ENCODE peak calls at places on chromosomes 7 and 10, in four cellular contexts. One of them, this sample, is unnamed.

GRCh38 chr7:128737867-128738390 is 1.2 kb upstream of the CALU start:
- DNase-seq in IMR-90: peak; percentile 85
- DNase-seq in mesendoderm: peak; percentile 23
- DNase-seq in mesenchymal stem cell: peak; percentile 89
- DNase-seq in this sample: no peak

GRCh38 chr7:41188163-41189130 is 514.4 kb downstream of the INHBA start:
- DNase-seq in IMR-90: peak; percentile 88
- DNase-seq in mesendoderm: peak; percentile 56
- DNase-seq in mesenchymal stem cell: peak; percentile 54
- DNase-seq in this sample: no peak

GRCh38 chr7:16984346-16984745 is 102.6 kb upstream of the AGR3 start:
- DNase-seq in IMR-90: no peak
- DNase-seq in mesendoderm: no peak
- DNase-seq in mesenchymal stem cell: peak; percentile 26
- DNase-seq in this sample: no peak

GRCh38 chr7:44760034-44760580 is 11.5 kb downstream of the ZMIZ2 start:
- DNase-seq in IMR-90: no peak
- DNase-seq in mesendoderm: no peak
- DNase-seq in mesenchymal stem cell: no peak
- DNase-seq in this sample: no peak

GRCh38 chr7:77903597-77903996 is 105.0 kb downstream of the PHTF2 start:
- DNase-seq in IMR-90: peak; percentile 2
- DNase-seq in mesendoderm: peak; percentile 58
- DNase-seq in mesenchymal stem cell: no peak
- DNase-seq in this sample: no peak

GRCh38 chr7:64775289-64775688 is 18.9 kb upstream of the ZNF138 start:
- DNase-seq in IMR-90: peak; percentile 7
- DNase-seq in mesendoderm: no peak
- DNase-seq in mesenchymal stem cell: no peak
- DNase-seq in this sample: no peak

GRCh38 chr7:98771519-98772241 is 98.1 kb downstream of the TMEM130 start:
- DNase-seq in IMR-90: peak; percentile 78
- DNase-seq in mesendoderm: peak; percentile 74
- DNase-seq in mesenchymal stem cell: peak; percentile 65
- DNase-seq in this sample: peak; percentile 21

GRCh38 chr10:11276475-11276990 is 258.9 kb downstream of the CELF2 start:
- DNase-seq in IMR-90: no peak
- DNase-seq in mesendoderm: no peak
- DNase-seq in mesenchymal stem cell: no peak
- DNase-seq in this sample: no peak

GRCh38 chr10:4638116-4638515 is 187.9 kb upstream of the AKR1E2 start:
- DNase-seq in IMR-90: no peak
- DNase-seq in mesendoderm: peak; percentile 78
- DNase-seq in mesenchymal stem cell: no peak
- DNase-seq in this sample: no peak

GRCh38 chr10:75978213-75978612 is 546.8 kb downstream of the LRMDA start:
- DNase-seq in IMR-90: no peak
- DNase-seq in mesendoderm: peak; percentile 70
- DNase-seq in mesenchymal stem cell: no peak
- DNase-seq in this sample: no peak

GRCh38 chr10:17872191-17873091 is 63.3 kb downstream of the MRC1 start:
- DNase-seq in IMR-90: peak; percentile 21
- DNase-seq in mesendoderm: peak; percentile 49
- DNase-seq in mesenchymal stem cell: peak; percentile 12
- DNase-seq in this sample: peak; percentile 8

GRCh38 chr10:133161486-133162051 is 1.6 kb downstream of the KNDC1 start:
- DNase-seq in IMR-90: no peak
- DNase-seq in mesendoderm: peak; percentile 43
- DNase-seq in mesenchymal stem cell: no peak
- DNase-seq in this sample: no peak

GRCh38 chr10:133400624-133401424 is 6.9 kb downstream of the MTG1 start:
- DNase-seq in IMR-90: no peak
- DNase-seq in mesendoderm: no peak
- DNase-seq in mesenchymal stem cell: peak; percentile 25
- DNase-seq in this sample: no peak

GRCh38 chr10:129956902-129957673 is 7.0 kb downstream of the EBF3 start:
- DNase-seq in IMR-90: no peak
- DNase-seq in mesendoderm: peak; percentile 74
- DNase-seq in mesenchymal stem cell: no peak
- DNase-seq in this sample: peak; percentile 26

GRCh38 chr7:116341222-116341907 is 131.0 kb downstream of the TES start:
- DNase-seq in IMR-90: no peak
- DNase-seq in mesendoderm: peak; percentile 37
- DNase-seq in mesenchymal stem cell: no peak
- DNase-seq in this sample: no peak

GRCh38 chr7:78433421-78433820 is 634.8 kb downstream of the PHTF2 start:
- DNase-seq in IMR-90: no peak
- DNase-seq in mesendoderm: no peak
- DNase-seq in mesenchymal stem cell: no peak
- DNase-seq in this sample: no peak

GRCh38 chr7:100471021-100471420 is 7.0 kb upstream of the SPACDR start:
- DNase-seq in IMR-90: no peak
- DNase-seq in mesendoderm: no peak
- DNase-seq in mesenchymal stem cell: no peak
- DNase-seq in this sample: no peak

DNA sequence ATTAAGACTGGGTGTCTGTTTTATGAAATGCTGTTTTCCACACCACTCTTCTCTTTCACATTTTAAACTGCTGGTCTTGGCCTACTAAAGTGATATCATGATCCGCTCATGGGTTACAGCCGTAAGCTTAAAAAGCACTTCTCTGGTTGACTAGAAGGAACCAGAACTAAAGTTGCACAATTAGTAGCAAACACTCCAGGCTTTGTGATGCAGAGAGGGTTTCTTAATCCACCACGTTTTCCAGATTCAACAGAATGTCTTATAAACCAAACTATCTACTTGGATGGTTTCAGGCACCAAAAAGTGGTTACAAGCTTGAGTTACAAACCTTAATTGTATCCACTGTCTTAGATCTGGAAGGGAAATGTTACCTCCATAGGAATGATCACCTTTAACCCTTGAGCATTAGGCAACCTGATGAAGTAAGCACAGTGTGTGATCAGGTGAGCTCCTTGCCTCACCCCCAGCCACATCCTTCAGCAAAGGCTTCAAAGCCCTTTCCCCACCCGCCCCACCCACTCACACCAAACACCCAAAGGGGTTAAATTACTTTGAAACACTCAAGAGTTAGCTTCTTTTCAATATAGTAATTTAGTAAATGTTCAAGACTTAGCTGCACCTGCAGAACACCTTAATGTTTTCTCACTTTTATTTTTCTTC is 3.5 kb downstream of the ELMO1 start:
- DNase-seq in IMR-90: no peak
- DNase-seq in mesendoderm: no peak
- DNase-seq in mesenchymal stem cell: no peak
- DNase-seq in this sample: no peak
- H2BK120ac ChIP-seq in IMR-90: no peak overlapping the region
- H2BK120ac ChIP-seq in mesendoderm: no peak overlapping the region
- H2BK120ac ChIP-seq in mesenchymal stem cell: no peak overlapping the region
- H2BK120ac ChIP-seq in this sample: no peak overlapping the region

DNA sequence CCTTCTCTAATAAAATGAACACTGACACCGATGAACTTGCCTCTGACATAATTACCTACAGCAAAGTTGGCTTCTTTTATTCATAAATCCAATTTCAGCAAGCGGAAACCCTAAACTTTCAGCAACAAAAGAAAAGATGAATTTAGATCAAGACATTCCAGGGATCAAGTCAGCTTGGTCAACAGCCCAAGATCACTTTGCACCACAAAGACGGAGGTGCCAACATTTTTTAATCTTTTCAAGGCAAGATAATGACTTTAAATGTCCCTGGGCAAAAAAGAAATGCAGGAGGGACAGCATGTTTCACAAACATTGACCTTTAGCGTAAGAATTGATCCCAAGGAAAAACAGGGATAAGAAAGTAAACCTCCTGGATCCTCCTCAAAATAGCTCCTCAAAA is 636.9 kb downstream of the PARD3 start:
- DNase-seq in IMR-90: no peak
- DNase-seq in mesendoderm: no peak
- DNase-seq in mesenchymal stem cell: no peak
- DNase-seq in this sample: no peak
- H3K4me2 ChIP-seq in IMR-90: no peak overlapping the region
- H3K4me2 ChIP-seq in mesendoderm: no peak overlapping the region
- H3K4me2 ChIP-seq in mesenchymal stem cell: no peak overlapping the region
- H3K4me2 ChIP-seq in this sample: no peak overlapping the region

GRCh38 chr7:157058026-157058425 is 47.6 kb upstream of the MNX1 start:
- DNase-seq in IMR-90: no peak
- DNase-seq in mesendoderm: no peak
- DNase-seq in mesenchymal stem cell: no peak
- DNase-seq in this sample: no peak

GRCh38 chr7:157056246-157056645 is 45.8 kb upstream of the MNX1 start:
- DNase-seq in IMR-90: no peak
- DNase-seq in mesendoderm: peak; percentile 9
- DNase-seq in mesenchymal stem cell: no peak
- DNase-seq in this sample: no peak

GRCh38 chr7:157059534-157059933 is 49.1 kb upstream of the MNX1 start:
- DNase-seq in IMR-90: no peak
- DNase-seq in mesendoderm: no peak
- DNase-seq in mesenchymal stem cell: no peak
- DNase-seq in this sample: no peak

GRCh38 chr7:157056957-157057902 is 46.8 kb upstream of the MNX1 start:
- DNase-seq in IMR-90: no peak
- DNase-seq in mesendoderm: no peak
- DNase-seq in mesenchymal stem cell: no peak
- DNase-seq in this sample: no peak

DNA sequence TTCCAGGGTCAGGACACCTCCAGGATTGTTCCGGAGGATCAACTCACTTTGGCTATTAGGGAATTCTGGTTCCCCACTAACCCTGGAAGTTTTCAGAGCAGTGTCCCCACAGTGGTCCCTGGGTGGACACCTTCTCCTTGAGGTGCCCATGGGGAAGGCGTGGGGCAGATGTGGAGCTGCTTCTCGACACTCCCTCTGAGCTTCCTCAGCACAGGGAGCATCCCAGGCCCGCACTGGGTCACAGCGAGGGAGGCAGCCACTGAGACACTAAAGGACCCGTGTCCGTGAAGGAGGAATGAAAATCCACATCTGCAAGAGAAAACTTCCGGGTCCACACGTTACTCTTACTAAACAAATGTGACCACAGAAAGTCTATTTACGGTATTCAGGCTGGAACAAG is 48.2 kb upstream of the MNX1 start:
- DNase-seq in IMR-90: no peak
- DNase-seq in mesendoderm: no peak
- DNase-seq in mesenchymal stem cell: no peak
- DNase-seq in this sample: no peak
- H3K9ac ChIP-seq in IMR-90: no peak overlapping the region
- H3K9ac ChIP-seq in mesendoderm: no peak overlapping the region
- H3K9ac ChIP-seq in mesenchymal stem cell: no peak overlapping the region
- H3K9ac ChIP-seq in this sample: no peak overlapping the region

GRCh38 chr10:1608408-1609037 is 128.8 kb downstream of the ADARB2 start:
- DNase-seq in IMR-90: no peak
- DNase-seq in mesendoderm: peak; percentile 48
- DNase-seq in mesenchymal stem cell: no peak
- DNase-seq in this sample: peak; percentile 37
- H2BK120ac ChIP-seq in IMR-90: no peak overlapping the region
- H2BK120ac ChIP-seq in mesendoderm: no peak overlapping the region
- H2BK120ac ChIP-seq in mesenchymal stem cell: no peak overlapping the region
- H2BK120ac ChIP-seq in this sample: no peak overlapping the region

GRCh38 chr10:118054383-118054782 is 7.6 kb upstream of the RAB11FIP2 start:
- DNase-seq in IMR-90: no peak
- DNase-seq in mesendoderm: no peak
- DNase-seq in mesenchymal stem cell: no peak
- DNase-seq in this sample: no peak

GRCh38 chr10:118057351-118057750 is 10.6 kb upstream of the RAB11FIP2 start:
- DNase-seq in IMR-90: no peak
- DNase-seq in mesendoderm: peak; percentile 27
- DNase-seq in mesenchymal stem cell: no peak
- DNase-seq in this sample: no peak

GRCh38 chr10:118047363-118047719 is 600 bp upstream of the RAB11FIP2 start:
- DNase-seq in IMR-90: no peak
- DNase-seq in mesendoderm: no peak
- DNase-seq in mesenchymal stem cell: no peak
- DNase-seq in this sample: no peak

GRCh38 chr10:118052816-118053215 is 6.1 kb upstream of the RAB11FIP2 start:
- DNase-seq in IMR-90: no peak
- DNase-seq in mesendoderm: no peak
- DNase-seq in mesenchymal stem cell: no peak
- DNase-seq in this sample: no peak
- H3K4me2 ChIP-seq in IMR-90: no peak overlapping the region
- H3K4me2 ChIP-seq in mesendoderm: no peak overlapping the region
- H3K4me2 ChIP-seq in mesenchymal stem cell: no peak overlapping the region
- H3K4me2 ChIP-seq in this sample: no peak overlapping the region

DNA sequence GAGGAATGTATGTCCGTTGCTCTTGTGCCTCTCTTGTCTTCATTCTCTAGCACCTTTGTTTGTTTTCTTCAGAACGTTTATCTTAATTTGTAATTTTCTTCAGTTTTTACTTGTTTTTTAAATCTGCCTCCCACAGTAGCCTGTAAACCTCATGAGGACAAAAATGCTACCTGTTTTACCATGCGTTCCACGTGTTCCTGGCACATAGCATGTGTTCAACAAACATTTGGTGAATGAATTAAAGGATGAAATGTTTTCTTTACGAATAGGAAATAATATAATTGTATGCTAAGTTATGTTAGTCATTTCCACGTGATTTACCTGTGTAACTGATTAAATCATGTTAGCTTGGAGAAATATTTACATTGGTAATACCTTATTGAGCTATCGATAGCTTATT is 2.2 kb downstream of the RBM33 start:
- DNase-seq in IMR-90: no peak
- DNase-seq in mesendoderm: no peak
- DNase-seq in mesenchymal stem cell: no peak
- DNase-seq in this sample: no peak
- H3K9ac ChIP-seq in IMR-90: no peak overlapping the region
- H3K9ac ChIP-seq in mesendoderm: no peak overlapping the region
- H3K9ac ChIP-seq in mesenchymal stem cell: peak overlapping the region; percentile 98
- H3K9ac ChIP-seq in this sample: no peak overlapping the region

DNA sequence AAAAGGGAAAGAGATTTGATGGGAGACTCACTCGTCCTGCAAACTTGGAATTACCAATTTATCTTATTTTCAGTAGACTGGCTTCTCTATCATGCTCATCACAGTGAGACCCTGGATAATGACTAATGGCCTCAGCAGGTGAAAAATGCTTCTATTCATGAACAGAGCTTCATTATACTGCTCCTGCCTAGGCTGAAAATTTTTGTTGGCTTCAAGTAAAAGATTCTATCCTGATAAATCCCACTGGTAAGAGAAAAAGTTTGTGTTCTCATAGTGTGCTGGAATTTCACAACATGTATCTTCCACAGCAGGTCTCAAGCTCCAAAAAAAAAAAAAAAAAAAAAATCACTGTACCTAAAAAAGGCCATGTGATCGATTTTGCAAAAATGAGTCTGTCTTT is 329.3 kb upstream of the FZD8 start:
- DNase-seq in IMR-90: no peak
- DNase-seq in mesendoderm: no peak
- DNase-seq in mesenchymal stem cell: no peak
- DNase-seq in this sample: no peak
- H2BK120ac ChIP-seq in IMR-90: no peak overlapping the region
- H2BK120ac ChIP-seq in mesendoderm: no peak overlapping the region
- H2BK120ac ChIP-seq in mesenchymal stem cell: no peak overlapping the region
- H2BK120ac ChIP-seq in this sample: no peak overlapping the region

This sample was measured in neuronal stem cell.